ENCODE peak calls at places on chromosomes 11 and 22, in six cellular contexts. K is fibroblast of mammary gland, Q is right lobe of liver, D is adrenal gland, L is body of pancreas, U is AG04449. O is an unnamed sample.

GRCh38 chr11:119337581-119338317 is 2.9 kb downstream of the C1QTNF5 start:
- DNase-seq in D (no peak), K (peak), U (no peak), L (no peak), Q (no peak), O (no peak)

GRCh38 chr22:27885977-27886842 is 32.8 kb downstream of the PITPNB start:
- DNase-seq in L (peak), K (peak), Q (no peak), D (peak), U (peak), O (peak)

GRCh38 chr22:43213066-43213465 is 26.1 kb upstream of the TTLL12 start:
- DNase-seq in K (no peak), Q (no peak), L (no peak), U (no peak), D (no peak), O (peak)

GRCh38 chr11:24391165-24391564 is 105.7 kb upstream of the LUZP2 start:
- DNase-seq in L (no peak), U (peak), D (no peak), Q (no peak), K (peak), O (no peak)

GRCh38 chr11:67543585-67543984 is 20.3 kb upstream of the CABP2 start:
- DNase-seq in D (no peak), Q (no peak), U (no peak), L (no peak), K (no peak), O (no peak)

GRCh38 chr11:130499828-130500227 is 51.4 kb downstream of the ADAMTS15 start:
- DNase-seq in Q (no peak), D (no peak), L (no peak), U (no peak), K (peak), O (no peak)

GRCh38 chr11:106491751-106492150 is 414.3 kb downstream of the AASDHPPT start:
- DNase-seq in D (no peak), U (no peak), K (no peak), L (no peak), Q (no peak), O (no peak)

GRCh38 chr22:43345761-43346261 is 2.6 kb upstream of the SCUBE1 start:
- DNase-seq in L (no peak), Q (peak), U (no peak), D (no peak), K (no peak), O (no peak)

GRCh38 chr11:130598433-130598832 is 150.0 kb downstream of the ADAMTS15 start:
- DNase-seq in L (no peak), U (no peak), K (no peak), D (no peak), Q (no peak), O (peak)

GRCh38 chr11:36817336-36817965 is 219.4 kb upstream of the RAG2 start:
- DNase-seq in U (no peak), D (no peak), K (peak), L (no peak), Q (no peak), O (no peak)

GRCh38 chr11:128335729-128336128 is 251.6 kb downstream of the ETS1 start:
- DNase-seq in D (no peak), L (no peak), Q (no peak), U (no peak), K (no peak), O (no peak)

GRCh38 chr11:28077524-28077923 is 30.4 kb downstream of the KIF18A start:
- DNase-seq in D (no peak), Q (no peak), L (no peak), U (no peak), K (no peak), O (no peak)

GRCh38 chr22:23236440-23237139 is 56.3 kb downstream of the BCR start:
- DNase-seq in U (no peak), D (no peak), L (no peak), Q (no peak), K (no peak), O (no peak)

GRCh38 chr11:91921974-91922373 is 302.6 kb upstream of the FAT3 start:
- DNase-seq in K (no peak), U (no peak), Q (no peak), D (peak), L (no peak), O (no peak)

GRCh38 chr11:112605093-112605666 is 344.5 kb upstream of the PLET1 start:
- DNase-seq in L (no peak), D (no peak), U (no peak), Q (no peak), K (no peak), O (no peak)

GRCh38 chr11:72747456-72747855 is 4.8 kb downstream of the ARAP1 start:
- DNase-seq in L (no peak), Q (no peak), D (no peak), U (no peak), K (no peak), O (no peak)

GRCh38 chr11:118342503-118343161 is at the start of gene CD3D:
- DNase-seq in Q (no peak), D (no peak), K (no peak), U (no peak), L (no peak), O (no peak)

GRCh38 chr11:120880791-120881190 is 143.1 kb upstream of the TBCEL start:
- DNase-seq in L (no peak), U (no peak), Q (no peak), K (peak), D (no peak), O (no peak)

GRCh38 chr11:84091212-84091986 is 805.2 kb upstream of the CCDC90B start:
- DNase-seq in Q (peak), U (no peak), L (no peak), D (peak), K (no peak), O (no peak)

GRCh38 chr22:21762712-21763581 is 27.4 kb upstream of the YPEL1 start:
- DNase-seq in D (no peak), K (no peak), U (no peak), L (no peak), Q (no peak), O (no peak)

GRCh38 chr11:2202071-2202899 is 30.7 kb upstream of the TH start:
- DNase-seq in U (no peak), K (no peak), L (peak), D (no peak), Q (peak), O (no peak)

GRCh38 chr11:96014234-96014633 is 90.3 kb upstream of the MTMR2 start:
- DNase-seq in D (no peak), L (no peak), K (peak), Q (no peak), U (no peak), O (no peak)

GRCh38 chr11:69671734-69672465 is 3.3 kb downstream of the LTO1 start:
- DNase-seq in K (no peak), U (no peak), D (no peak), Q (no peak), L (no peak), O (no peak)

GRCh38 chr11:61004841-61005240 is 33.4 kb downstream of the CD6 start:
- DNase-seq in Q (no peak), U (no peak), L (no peak), K (no peak), D (no peak), O (peak)

GRCh38 chr11:46237248-46238077 is 40.0 kb upstream of the CREB3L1 start:
- DNase-seq in Q (peak), U (no peak), L (peak), D (peak), K (peak), O (peak)

GRCh38 chr11:128720522-128720985 is 26.7 kb downstream of the FLI1 start:
- DNase-seq in L (no peak), D (no peak), U (no peak), K (no peak), Q (peak), O (no peak)

GRCh38 chr11:61059260-61059752 is 43.0 kb upstream of the CD5 start:
- DNase-seq in D (no peak), Q (no peak), U (no peak), K (no peak), L (no peak), O (no peak)

GRCh38 chr11:110763249-110764011 is 51.2 kb upstream of the ARHGAP20 start:
- DNase-seq in D (peak), K (peak), L (peak), U (peak), Q (peak), O (peak)

GRCh38 chr11:115321602-115322289 is 182.5 kb downstream of the CADM1 start:
- DNase-seq in L (no peak), K (no peak), D (no peak), Q (no peak), U (peak), O (no peak)

GRCh38 chr11:58433638-58434203 is 5.8 kb upstream of the OR5B2 start:
- DNase-seq in Q (no peak), K (no peak), U (no peak), L (no peak), D (no peak), O (no peak)

GRCh38 chr22:32904044-32904443 is 102.5 kb downstream of the TIMP3 start:
- DNase-seq in D (no peak), K (peak), U (no peak), Q (no peak), L (no peak), O (peak)

GRCh38 chr22:29163808-29164207 is 41.9 kb upstream of the EMID1 start:
- DNase-seq in L (no peak), Q (no peak), U (no peak), K (no peak), D (no peak), O (no peak)

GRCh38 chr22:20261848-20262581 is 6.1 kb downstream of the RTN4R start:
- DNase-seq in K (no peak), U (no peak), Q (no peak), D (no peak), L (no peak), O (no peak)

GRCh38 chr11:133011604-133012003 is 520.7 kb downstream of the OPCML start:
- DNase-seq in Q (no peak), K (no peak), D (no peak), L (no peak), U (no peak), O (no peak)

GRCh38 chr11:100576044-100577021 is 110.8 kb upstream of the ARHGAP42 start:
- DNase-seq in L (no peak), U (no peak), D (peak), Q (no peak), K (peak), O (peak)

GRCh38 chr11:117458275-117459120 is 130.8 kb downstream of the CEP164 start:
- DNase-seq in D (no peak), U (no peak), L (no peak), Q (no peak), K (no peak), O (no peak)

GRCh38 chr11:26271666-26272065 is 60.3 kb upstream of the ANO3 start:
- DNase-seq in U (no peak), L (no peak), Q (no peak), K (no peak), D (no peak), O (no peak)

GRCh38 chr11:30016588-30017363 is at the start of gene KCNA4:
- DNase-seq in Q (no peak), U (no peak), L (peak), K (no peak), D (peak), O (no peak)
- TF ChIP-seq CTCF in Q (no peak), U (no peak), L (no peak), K (no peak), D (peak), O (no peak)

GRCh38 chr11:7469351-7469865 is 15.9 kb upstream of the OLFML1 start:
- DNase-seq in D (no peak), U (no peak), K (no peak), L (no peak), Q (no peak), O (no peak)
- H3K4me3 ChIP-seq in D (no peak), U (no peak), K (no peak), L (no peak), Q (no peak), O (no peak)

DNA sequence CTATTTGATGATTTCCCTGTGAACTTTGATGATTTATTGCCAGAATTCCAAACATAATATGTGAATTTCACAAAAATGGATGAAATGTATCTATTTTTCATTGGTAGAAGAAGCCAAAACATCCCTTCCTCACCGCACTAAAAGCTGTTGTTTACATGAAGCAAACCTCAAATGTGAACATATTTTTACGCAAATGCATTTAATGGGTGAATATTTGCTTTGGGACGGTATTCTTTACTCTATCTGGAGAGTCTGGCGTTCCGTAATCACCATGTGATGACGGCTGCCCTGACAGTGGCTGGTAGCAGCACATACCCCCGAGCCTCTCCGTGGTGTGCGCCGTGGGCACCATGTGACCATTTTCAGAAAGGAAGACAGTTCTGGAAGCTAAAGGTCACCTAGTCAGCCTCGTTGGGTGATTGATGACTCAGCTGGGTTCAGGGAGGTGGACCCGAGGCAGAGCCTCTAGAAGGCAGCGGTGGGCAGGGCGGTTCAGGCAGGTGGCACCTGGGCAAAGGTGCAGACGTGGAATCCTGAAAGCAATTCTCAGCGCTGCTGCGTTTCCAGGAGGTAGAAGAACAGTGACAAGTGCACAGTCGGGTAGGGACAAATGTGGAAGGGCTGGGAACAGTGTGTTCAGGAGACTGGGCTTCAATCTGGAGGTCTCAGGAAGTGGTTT is 45.3 kb downstream of the PPARA start:
- DNase-seq in D (peak), K (no peak), U (no peak), Q (peak), L (no peak), O (no peak)
- TF ChIP-seq CTCF in D (no peak), K (no peak), U (no peak), Q (no peak), L (no peak), O (no peak)

DNA sequence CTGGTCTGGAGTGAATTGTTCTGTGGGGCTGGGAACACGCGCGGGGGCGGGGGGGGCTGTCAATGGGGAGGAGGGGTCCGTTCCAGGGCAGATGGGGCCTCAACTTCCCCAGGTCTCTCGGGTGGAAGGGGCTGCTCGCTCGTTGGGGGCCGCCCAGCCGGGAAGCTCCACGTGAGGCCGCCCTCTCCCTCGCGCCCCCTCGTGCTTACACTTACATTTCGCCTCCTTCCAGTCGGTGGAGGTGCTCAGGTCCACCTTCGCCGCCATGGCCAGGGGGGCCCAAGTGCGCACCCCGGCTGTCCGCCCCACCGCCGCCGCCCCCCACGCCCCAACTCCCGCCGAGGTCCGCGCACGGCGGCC is 451 bp downstream of the MACROD1 start:
- DNase-seq in D (no peak), Q (no peak), K (no peak), U (no peak), L (peak), O (no peak)
- H3K4me3 ChIP-seq in D (peak), Q (peak), K (peak), U (peak), L (peak), O (peak)

GRCh38 chr22:48347311-48347710 is 1480.4 kb downstream of the BRD1 start:
- DNase-seq in L (no peak), Q (no peak), D (no peak), U (no peak), K (no peak), O (no peak)
- TF ChIP-seq CTCF in L (no peak), Q (no peak), D (no peak), U (no peak), K (no peak), O (no peak)

GRCh38 chr11:34242037-34242625 is 115.7 kb downstream of the ABTB2 start:
- DNase-seq in U (no peak), K (peak), L (no peak), Q (no peak), D (no peak), O (peak)

GRCh38 chr11:34240150-34240494 is 117.7 kb downstream of the ABTB2 start:
- DNase-seq in D (no peak), L (no peak), Q (no peak), K (no peak), U (no peak), O (no peak)

GRCh38 chr11:34238966-34239365 is 118.8 kb downstream of the ABTB2 start:
- DNase-seq in K (no peak), D (no peak), U (no peak), L (no peak), Q (no peak), O (no peak)

GRCh38 chr11:34238533-34238932 is 119.3 kb downstream of the ABTB2 start:
- DNase-seq in Q (no peak), K (peak), D (no peak), L (no peak), U (no peak), O (no peak)

GRCh38 chr11:34239465-34240149 is 118.2 kb downstream of the ABTB2 start:
- DNase-seq in D (no peak), K (no peak), Q (no peak), U (no peak), L (no peak), O (no peak)
- H3K4me3 ChIP-seq in D (no peak), K (no peak), Q (no peak), U (no peak), L (no peak), O (no peak)

DNA sequence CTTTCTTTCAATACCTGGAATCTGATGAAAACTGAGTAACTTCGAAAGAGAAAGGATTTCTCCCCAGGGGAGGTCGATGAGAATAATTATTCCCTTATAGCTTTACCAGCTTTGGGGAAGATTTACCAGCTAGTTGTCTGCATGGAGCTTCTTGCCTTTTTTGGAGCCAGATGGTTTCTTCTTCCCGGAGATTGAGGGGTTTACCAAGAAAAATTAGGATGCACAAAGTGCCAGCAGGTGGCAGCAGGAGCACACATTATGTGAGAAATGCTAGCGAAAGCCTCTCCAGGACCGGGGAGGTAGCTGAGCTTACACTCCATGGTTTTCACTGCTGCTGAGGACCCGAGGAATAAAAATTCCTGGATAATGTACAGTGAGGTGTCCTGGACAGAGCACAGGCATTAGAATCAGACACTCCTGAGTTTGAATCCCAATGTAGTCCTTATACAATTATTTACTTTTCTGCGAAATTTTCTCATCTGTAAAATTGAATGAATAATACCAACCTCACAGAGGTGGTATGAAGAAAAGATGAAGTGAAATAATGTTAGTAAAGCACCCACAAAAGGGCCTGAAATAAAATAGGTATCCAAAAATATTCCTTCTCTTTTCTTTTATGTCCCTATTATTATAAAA is 46.0 kb upstream of the PARVA start:
- DNase-seq in K (peak), L (peak), Q (peak), U (peak), D (peak), O (peak)
- TF ChIP-seq CTCF in K (peak), L (peak), Q (peak), U (peak), D (peak), O (peak)

GRCh38 chr11:66333220-66333877 is 2.9 kb downstream of the RIN1 start:
- DNase-seq in Q (no peak), K (no peak), U (no peak), D (peak), L (no peak), O (no peak)

GRCh38 chr11:66336234-66337102 is at the start of gene RIN1:
- DNase-seq in L (peak), K (peak), D (peak), Q (peak), U (peak), O (no peak)

GRCh38 chr11:66333896-66334604 is 2.2 kb downstream of the RIN1 start:
- DNase-seq in K (no peak), U (no peak), Q (no peak), D (peak), L (no peak), O (no peak)

GRCh38 chr11:66335531-66336233 is 552 bp downstream of the RIN1 start:
- DNase-seq in Q (no peak), K (peak), L (no peak), D (peak), U (no peak), O (no peak)

GRCh38 chr11:66334605-66335442 is 1.4 kb downstream of the RIN1 start:
- DNase-seq in K (no peak), Q (no peak), L (no peak), U (no peak), D (peak), O (no peak)
- H3K4me3 ChIP-seq in K (peak), Q (no peak), L (no peak), U (peak), D (no peak), O (no peak)

GRCh38 chr11:30451642-30452041 is 128.7 kb downstream of the ARL14EP start:
- DNase-seq in D (no peak), K (no peak), L (no peak), Q (no peak), U (no peak), O (no peak)

GRCh38 chr11:30452114-30452513 is 129.2 kb downstream of the ARL14EP start:
- DNase-seq in U (no peak), D (no peak), Q (no peak), K (no peak), L (no peak), O (no peak)

GRCh38 chr11:30453705-30454104 is 130.8 kb downstream of the ARL14EP start:
- DNase-seq in K (no peak), L (no peak), Q (no peak), D (no peak), U (no peak), O (no peak)

GRCh38 chr11:30454108-30454507 is 131.2 kb downstream of the ARL14EP start:
- DNase-seq in L (no peak), U (no peak), Q (no peak), K (no peak), D (no peak), O (no peak)

DNA sequence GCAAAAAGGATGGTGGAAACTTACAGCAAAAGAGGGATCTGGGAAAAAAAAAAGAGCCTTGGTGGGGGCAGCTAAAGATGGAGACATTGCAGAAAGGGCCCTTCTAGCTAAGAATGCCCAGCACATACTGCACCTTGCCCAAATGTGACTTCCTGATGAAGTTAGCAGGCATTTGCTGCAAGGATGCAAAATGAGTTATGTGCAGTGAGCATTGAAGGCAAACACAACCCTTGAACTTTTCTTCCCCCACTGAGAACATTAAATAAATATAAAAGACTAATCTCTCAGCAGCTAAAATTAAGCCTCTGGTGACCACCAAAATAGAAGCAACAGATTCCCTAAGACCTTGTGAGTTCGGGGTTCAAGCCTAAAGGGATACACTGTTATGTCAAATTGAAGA is 129.9 kb downstream of the ARL14EP start:
- DNase-seq in Q (no peak), L (no peak), D (no peak), K (no peak), U (no peak), O (no peak)
- TF ChIP-seq CTCF in Q (no peak), L (no peak), D (no peak), K (no peak), U (no peak), O (no peak)